ENCODE peak calls at places on chromosome 17, in five cellular contexts. D is IMR-90, U is fibroblast of lung, J is HCT116, G is MM.1S. O is an unnamed sample. For H3K4me1, the result is how much of the 10 kb centered on the place peaks cover.

GRCh38 chr17:36544320-36545092 is at the start of gene GGNBP2:
- DNase-seq in J (peak), D (peak), G (peak), U (peak), O (peak)

GRCh38 chr17:64309710-64310109 is 46.6 kb upstream of the TEX2 start:
- DNase-seq in J (no peak), U (no peak), G (no peak), D (no peak), O (no peak)

GRCh38 chr17:27246537-27246936 is 47.4 kb upstream of the WSB1 start:
- DNase-seq in D (no peak), G (no peak), U (no peak), J (no peak), O (no peak)

GRCh38 chr17:4986403-4986802 is 1.1 kb downstream of the CAMTA2 start:
- DNase-seq in D (no peak), G (no peak), J (no peak), U (no peak), O (no peak)

GRCh38 chr17:48100160-48100559 is 1.1 kb downstream of the CBX1 start:
- DNase-seq in D (peak), U (peak), J (no peak), G (no peak), O (no peak)

GRCh38 chr17:29549169-29549935 is 17.5 kb downstream of the ABHD15 start:
- DNase-seq in J (no peak), D (peak), G (no peak), U (peak), O (no peak)

GRCh38 chr17:34667656-34668055 is 88.3 kb downstream of the TMEM132E start:
- DNase-seq in G (no peak), J (no peak), U (no peak), D (no peak), O (no peak)

GRCh38 chr17:35715416-35715815 is 16.0 kb upstream of the RASL10B start:
- DNase-seq in U (no peak), J (no peak), G (no peak), D (no peak), O (no peak)

GRCh38 chr17:82979718-82980117 is 99.7 kb upstream of the METRNL start:
- DNase-seq in U (no peak), J (no peak), G (no peak), D (no peak), O (no peak)

GRCh38 chr17:59093702-59094231 is 12.9 kb downstream of the TRIM37 start:
- DNase-seq in U (peak), J (no peak), D (peak), G (no peak), O (no peak)

GRCh38 chr17:2392252-2393183 is 8.3 kb downstream of the MNT start:
- DNase-seq in G (peak), J (peak), D (peak), U (peak), O (peak)

GRCh38 chr17:42116705-42117396 is 4.3 kb downstream of the KAT2A start:
- DNase-seq in G (peak), U (peak), J (peak), D (peak), O (peak)

GRCh38 chr17:20267459-20267842 is 199.9 kb downstream of the LGALS9B start:
- DNase-seq in U (peak), G (peak), D (no peak), J (no peak), O (peak)

GRCh38 chr17:74212262-74212912 is 984 bp upstream of the TTYH2 start:
- DNase-seq in G (no peak), J (no peak), D (no peak), U (peak), O (peak)

GRCh38 chr17:73465851-73466250 is 154.1 kb upstream of the CDC42EP4 start:
- DNase-seq in G (no peak), J (no peak), U (no peak), D (no peak), O (no peak)

GRCh38 chr17:79002796-79003593 is 6.6 kb downstream of the CANT1 start:
- DNase-seq in D (no peak), U (no peak), G (no peak), J (no peak), O (no peak)

GRCh38 chr17:28279411-28279810 is 39.6 kb upstream of the TMEM97 start:
- DNase-seq in G (no peak), D (peak), J (no peak), U (peak), O (no peak)

GRCh38 chr17:82674656-82675475 is 23.6 kb downstream of the RAB40B start:
- DNase-seq in U (no peak), D (no peak), G (no peak), J (no peak), O (no peak)

GRCh38 chr17:72967263-72967962 is 125.1 kb downstream of the SLC39A11 start:
- DNase-seq in J (no peak), D (no peak), U (no peak), G (no peak), O (no peak)

GRCh38 chr17:53749178-53749577 is 73.5 kb upstream of the KIF2B start:
- DNase-seq in G (peak), D (no peak), J (no peak), U (peak), O (no peak)

GRCh38 chr17:51166987-51167931 is 1.0 kb downstream of the NME2 start:
- DNase-seq in D (peak), J (no peak), G (peak), U (peak), O (peak)

GRCh38 chr17:71361691-71362450 is 758.9 kb upstream of the SOX9 start:
- DNase-seq in G (no peak), J (no peak), D (peak), U (peak), O (no peak)

GRCh38 chr17:63792055-63792729 is 18.2 kb downstream of the DDX42 start:
- DNase-seq in J (no peak), D (no peak), U (no peak), G (no peak), O (no peak)

GRCh38 chr17:62649570-62649969 is 22.1 kb downstream of the MRC2 start:
- DNase-seq in U (no peak), G (no peak), D (no peak), J (no peak), O (no peak)

GRCh38 chr17:1095853-1096675 is 83.7 kb downstream of the ABR start:
- DNase-seq in J (no peak), G (no peak), D (no peak), U (no peak), O (no peak)

GRCh38 chr17:41579484-41580243 is 7.0 kb downstream of the KRT14 start:
- DNase-seq in D (peak), J (peak), G (peak), U (peak), O (peak)

GRCh38 chr17:69870091-69870530 is 204.9 kb upstream of the KCNJ16 start:
- DNase-seq in J (no peak), G (no peak), D (peak), U (peak), O (no peak)

GRCh38 chr17:11744696-11745095 is 146.4 kb downstream of the DNAH9 start:
- DNase-seq in U (no peak), G (no peak), J (no peak), D (no peak), O (no peak)

GRCh38 chr17:68053237-68054030 is 17.9 kb downstream of the KPNA2 start:
- DNase-seq in D (peak), G (no peak), U (peak), J (no peak), O (no peak)

GRCh38 chr17:27340990-27341595 is 47.2 kb downstream of the WSB1 start:
- DNase-seq in D (no peak), J (no peak), U (no peak), G (no peak), O (no peak)

GRCh38 chr17:19321481-19322128 is 40.9 kb downstream of the B9D1 start:
- DNase-seq in D (no peak), U (no peak), G (no peak), J (no peak), O (no peak)

GRCh38 chr17:46917516-46917915 is 5.4 kb upstream of the GOSR2 start:
- DNase-seq in G (no peak), U (no peak), D (no peak), J (no peak), O (no peak)

GRCh38 chr17:38598536-38598935 is 7.2 kb downstream of the SRCIN1 start:
- DNase-seq in J (peak), G (peak), D (peak), U (peak), O (no peak)

GRCh38 chr17:77408284-77408683 is 267.5 kb downstream of the SEC14L1 start:
- DNase-seq in J (no peak), U (no peak), G (no peak), D (no peak), O (no peak)
- H3K27ac ChIP-seq in J (no peak), U (peak), G (no peak), D (peak), O (peak)

GRCh38 chr17:58002973-58003372 is 4.1 kb downstream of the SRSF1 start:
- DNase-seq in U (no peak), J (no peak), D (no peak), G (no peak), O (no peak)
- H3K4me1 ChIP-seq in U (under half), J (under half), D (under half), G (under half), O (half or more)

GRCh38 chr17:16455997-16456769 is 35.8 kb downstream of the LRRC75A start:
- DNase-seq in G (no peak), D (no peak), U (no peak), J (no peak), O (no peak)

GRCh38 chr17:16450028-16450427 is 34.7 kb downstream of the TRPV2 start:
- DNase-seq in J (no peak), U (no peak), G (no peak), D (no peak), O (no peak)

GRCh38 chr17:16456770-16457316 is 35.1 kb downstream of the LRRC75A start:
- DNase-seq in G (no peak), D (no peak), U (no peak), J (no peak), O (no peak)

GRCh38 chr17:16449121-16449570 is 33.8 kb downstream of the TRPV2 start:
- DNase-seq in G (no peak), U (peak), D (peak), J (no peak), O (no peak)

DNA sequence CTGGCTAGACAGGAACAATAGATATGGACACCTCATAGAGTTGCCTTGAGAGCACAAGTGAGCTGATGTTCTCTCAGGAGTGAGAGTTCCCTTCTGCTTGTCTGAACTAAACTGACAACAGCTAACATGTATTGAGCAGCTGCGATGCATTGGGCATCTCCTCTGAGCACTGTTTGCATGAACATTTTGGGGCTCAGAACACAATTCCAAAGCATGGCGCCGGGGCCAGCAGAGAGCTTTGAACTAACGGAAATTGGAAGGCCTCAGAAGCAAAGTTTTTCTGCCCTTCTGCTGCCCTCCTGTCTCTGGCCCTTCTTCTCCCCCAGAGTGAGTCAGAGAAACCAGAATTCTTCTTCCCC is 38.1 kb downstream of the TRPV2 start:
- DNase-seq in G (no peak), J (no peak), D (no peak), U (no peak), O (no peak)
- H3K27ac ChIP-seq in G (no peak), J (no peak), D (no peak), U (no peak), O (no peak)

GRCh38 chr17:7111784-7112526 is 2.7 kb downstream of the ASGR2 start:
- DNase-seq in G (no peak), J (no peak), U (no peak), D (no peak), O (no peak)
- H3K4me1 ChIP-seq in G (under half), J (under half), U (under half), D (under half), O (under half)

DNA sequence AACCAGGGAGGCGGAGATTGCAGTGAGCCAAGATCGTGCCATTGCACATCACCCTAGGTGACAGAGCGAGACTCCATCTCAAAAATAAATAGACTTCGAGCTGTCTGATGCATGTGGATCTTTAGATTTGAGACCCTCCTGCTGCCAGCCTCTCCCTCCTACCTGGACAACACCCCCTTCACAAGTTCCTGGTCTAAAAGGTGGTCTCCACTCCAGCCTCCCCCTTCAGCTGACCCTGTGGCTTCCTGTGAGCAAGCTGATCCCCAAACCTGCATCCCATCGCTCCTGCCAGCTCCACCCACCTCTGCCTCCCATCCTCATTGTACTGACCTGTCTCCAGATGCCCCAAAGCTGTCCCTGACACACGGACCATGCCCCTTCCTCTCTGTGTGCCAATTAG is 27.1 kb upstream of the FAAP100 start:
- DNase-seq in U (no peak), D (no peak), G (no peak), J (no peak), O (no peak)
- H3K27ac ChIP-seq in U (peak), D (no peak), G (no peak), J (no peak), O (no peak)

GRCh38 chr17:40098846-40099626 is 1.4 kb downstream of the NR1D1 start:
- DNase-seq in U (peak), J (peak), G (peak), D (peak), O (peak)
- H3K4me1 ChIP-seq in U (under half), J (under half), G (half or more), D (under half), O (half or more)

GRCh38 chr17:33118391-33118790 is 126.7 kb downstream of the SPACA3 start:
- DNase-seq in D (no peak), U (no peak), J (no peak), G (no peak), O (no peak)
- H3K27ac ChIP-seq in D (no peak), U (no peak), J (no peak), G (no peak), O (no peak)

O was measured in CD4-positive, alpha-beta memory T cell.